ENCODE peak calls at places on chromosomes 13 and 19, in seven cellular contexts. One of them, this sample, is unnamed. For H3K9me3, the result is how much of the 10 kb centered on the place peaks cover.

GRCh38 chr19:11551603-11552235 is 7.3 kb downstream of the ELOF1 start:
- DNase-seq in gastrocnemius medialis: no peak
- DNase-seq in aorta: peak
- DNase-seq in GM12878: no peak
- DNase-seq in colonic mucosa: no peak
- DNase-seq in A549: no peak
- DNase-seq in MM.1S: no peak
- DNase-seq in this sample: no peak

GRCh38 chr13:31639443-31640163 is 99.7 kb upstream of the RXFP2 start:
- DNase-seq in gastrocnemius medialis: no peak
- DNase-seq in MM.1S: no peak
- DNase-seq in GM12878: no peak
- DNase-seq in colonic mucosa: no peak
- DNase-seq in aorta: no peak
- DNase-seq in A549: no peak
- DNase-seq in this sample: no peak

GRCh38 chr19:42601811-42602443 is 7.2 kb upstream of the CEACAM8 start:
- DNase-seq in GM12878: no peak
- DNase-seq in colonic mucosa: no peak
- DNase-seq in MM.1S: peak
- DNase-seq in aorta: no peak
- DNase-seq in gastrocnemius medialis: no peak
- DNase-seq in A549: peak
- DNase-seq in this sample: no peak

GRCh38 chr19:33900817-33901216 is 104.1 kb downstream of the KCTD15 start:
- DNase-seq in GM12878: no peak
- DNase-seq in gastrocnemius medialis: no peak
- DNase-seq in colonic mucosa: no peak
- DNase-seq in aorta: no peak
- DNase-seq in A549: no peak
- DNase-seq in MM.1S: no peak
- DNase-seq in this sample: no peak

GRCh38 chr19:13574933-13575332 is 68.7 kb upstream of the CACNA1A start:
- DNase-seq in aorta: no peak
- DNase-seq in colonic mucosa: no peak
- DNase-seq in A549: peak
- DNase-seq in GM12878: no peak
- DNase-seq in MM.1S: no peak
- DNase-seq in gastrocnemius medialis: no peak
- DNase-seq in this sample: no peak

GRCh38 chr13:19061278-19061677 is 120.3 kb downstream of the TUBA3C start:
- DNase-seq in colonic mucosa: no peak
- DNase-seq in A549: no peak
- DNase-seq in MM.1S: no peak
- DNase-seq in gastrocnemius medialis: no peak
- DNase-seq in aorta: peak
- DNase-seq in GM12878: no peak
- DNase-seq in this sample: no peak

GRCh38 chr13:112813552-112813951 is 123.7 kb downstream of the ATP11A start:
- DNase-seq in colonic mucosa: no peak
- DNase-seq in MM.1S: no peak
- DNase-seq in GM12878: no peak
- DNase-seq in A549: no peak
- DNase-seq in aorta: no peak
- DNase-seq in gastrocnemius medialis: no peak
- DNase-seq in this sample: no peak

GRCh38 chr13:106348032-106348431 is 187.4 kb downstream of the EFNB2 start:
- DNase-seq in gastrocnemius medialis: no peak
- DNase-seq in colonic mucosa: no peak
- DNase-seq in A549: peak
- DNase-seq in aorta: no peak
- DNase-seq in MM.1S: no peak
- DNase-seq in GM12878: no peak
- DNase-seq in this sample: no peak

GRCh38 chr19:31264379-31264778 is 84.9 kb downstream of the TSHZ3 start:
- DNase-seq in GM12878: no peak
- DNase-seq in A549: no peak
- DNase-seq in aorta: peak
- DNase-seq in colonic mucosa: no peak
- DNase-seq in gastrocnemius medialis: no peak
- DNase-seq in MM.1S: no peak
- DNase-seq in this sample: peak

GRCh38 chr19:51016798-51017683 is 2.5 kb downstream of the KLK10 start:
- DNase-seq in colonic mucosa: no peak
- DNase-seq in aorta: no peak
- DNase-seq in MM.1S: no peak
- DNase-seq in GM12878: no peak
- DNase-seq in A549: peak
- DNase-seq in gastrocnemius medialis: no peak
- DNase-seq in this sample: peak

GRCh38 chr19:32296694-32297093 is 48.7 kb upstream of the ZNF507 start:
- DNase-seq in gastrocnemius medialis: no peak
- DNase-seq in colonic mucosa: no peak
- DNase-seq in aorta: no peak
- DNase-seq in GM12878: no peak
- DNase-seq in A549: peak
- DNase-seq in MM.1S: no peak
- DNase-seq in this sample: no peak

GRCh38 chr13:48531416-48532145 is 1.3 kb downstream of the RCBTB2 start:
- DNase-seq in gastrocnemius medialis: no peak
- DNase-seq in colonic mucosa: peak
- DNase-seq in GM12878: peak
- DNase-seq in A549: no peak
- DNase-seq in MM.1S: peak
- DNase-seq in aorta: no peak
- DNase-seq in this sample: no peak

GRCh38 chr19:18796239-18796638 is 5.1 kb upstream of the COMP start:
- DNase-seq in colonic mucosa: no peak
- DNase-seq in MM.1S: no peak
- DNase-seq in A549: no peak
- DNase-seq in aorta: no peak
- DNase-seq in GM12878: no peak
- DNase-seq in gastrocnemius medialis: no peak
- DNase-seq in this sample: no peak

GRCh38 chr19:46697142-46697960 is 19.6 kb downstream of the PRKD2 start:
- DNase-seq in aorta: peak
- DNase-seq in A549: peak
- DNase-seq in colonic mucosa: peak
- DNase-seq in GM12878: no peak
- DNase-seq in MM.1S: no peak
- DNase-seq in gastrocnemius medialis: peak
- DNase-seq in this sample: peak

GRCh38 chr19:50928841-50929240 is 17.6 kb upstream of the KLK4 start:
- DNase-seq in A549: peak
- DNase-seq in colonic mucosa: no peak
- DNase-seq in gastrocnemius medialis: no peak
- DNase-seq in MM.1S: no peak
- DNase-seq in aorta: no peak
- DNase-seq in GM12878: no peak
- DNase-seq in this sample: no peak

GRCh38 chr19:8116437-8117293 is 32.7 kb downstream of the FBN3 start:
- DNase-seq in A549: no peak
- DNase-seq in GM12878: no peak
- DNase-seq in aorta: peak
- DNase-seq in gastrocnemius medialis: no peak
- DNase-seq in colonic mucosa: no peak
- DNase-seq in MM.1S: no peak
- DNase-seq in this sample: no peak

GRCh38 chr19:13526552-13526951 is 20.3 kb upstream of the CACNA1A start:
- DNase-seq in MM.1S: no peak
- DNase-seq in gastrocnemius medialis: no peak
- DNase-seq in aorta: no peak
- DNase-seq in GM12878: no peak
- DNase-seq in A549: peak
- DNase-seq in colonic mucosa: no peak
- DNase-seq in this sample: no peak

GRCh38 chr13:71039440-71039839 is 827.6 kb downstream of the DACH1 start:
- DNase-seq in aorta: no peak
- DNase-seq in gastrocnemius medialis: no peak
- DNase-seq in GM12878: no peak
- DNase-seq in colonic mucosa: no peak
- DNase-seq in A549: no peak
- DNase-seq in MM.1S: no peak
- DNase-seq in this sample: no peak

GRCh38 chr13:93862259-93862658 is 617.2 kb downstream of the DCT start:
- DNase-seq in GM12878: no peak
- DNase-seq in A549: no peak
- DNase-seq in colonic mucosa: no peak
- DNase-seq in gastrocnemius medialis: no peak
- DNase-seq in MM.1S: no peak
- DNase-seq in aorta: no peak
- DNase-seq in this sample: no peak

GRCh38 chr19:17289489-17289888 is 7.8 kb downstream of the ANKLE1 start:
- DNase-seq in gastrocnemius medialis: peak
- DNase-seq in colonic mucosa: peak
- DNase-seq in A549: peak
- DNase-seq in GM12878: no peak
- DNase-seq in MM.1S: peak
- DNase-seq in aorta: peak
- DNase-seq in this sample: peak

GRCh38 chr13:97397267-97397666 is 36.7 kb upstream of the RAP2A start:
- DNase-seq in colonic mucosa: no peak
- DNase-seq in gastrocnemius medialis: no peak
- DNase-seq in aorta: no peak
- DNase-seq in MM.1S: no peak
- DNase-seq in GM12878: no peak
- DNase-seq in A549: no peak
- DNase-seq in this sample: no peak

GRCh38 chr13:97394542-97394941 is 39.4 kb upstream of the RAP2A start:
- DNase-seq in aorta: no peak
- DNase-seq in MM.1S: no peak
- DNase-seq in colonic mucosa: no peak
- DNase-seq in gastrocnemius medialis: no peak
- DNase-seq in GM12878: no peak
- DNase-seq in A549: no peak
- DNase-seq in this sample: no peak

GRCh38 chr13:97392020-97392419 is 41.9 kb upstream of the RAP2A start:
- DNase-seq in gastrocnemius medialis: no peak
- DNase-seq in GM12878: no peak
- DNase-seq in colonic mucosa: no peak
- DNase-seq in A549: no peak
- DNase-seq in MM.1S: no peak
- DNase-seq in aorta: no peak
- DNase-seq in this sample: no peak

GRCh38 chr13:97391201-97391600 is 42.8 kb upstream of the RAP2A start:
- DNase-seq in A549: no peak
- DNase-seq in colonic mucosa: no peak
- DNase-seq in GM12878: no peak
- DNase-seq in gastrocnemius medialis: no peak
- DNase-seq in MM.1S: no peak
- DNase-seq in aorta: no peak
- DNase-seq in this sample: no peak

DNA sequence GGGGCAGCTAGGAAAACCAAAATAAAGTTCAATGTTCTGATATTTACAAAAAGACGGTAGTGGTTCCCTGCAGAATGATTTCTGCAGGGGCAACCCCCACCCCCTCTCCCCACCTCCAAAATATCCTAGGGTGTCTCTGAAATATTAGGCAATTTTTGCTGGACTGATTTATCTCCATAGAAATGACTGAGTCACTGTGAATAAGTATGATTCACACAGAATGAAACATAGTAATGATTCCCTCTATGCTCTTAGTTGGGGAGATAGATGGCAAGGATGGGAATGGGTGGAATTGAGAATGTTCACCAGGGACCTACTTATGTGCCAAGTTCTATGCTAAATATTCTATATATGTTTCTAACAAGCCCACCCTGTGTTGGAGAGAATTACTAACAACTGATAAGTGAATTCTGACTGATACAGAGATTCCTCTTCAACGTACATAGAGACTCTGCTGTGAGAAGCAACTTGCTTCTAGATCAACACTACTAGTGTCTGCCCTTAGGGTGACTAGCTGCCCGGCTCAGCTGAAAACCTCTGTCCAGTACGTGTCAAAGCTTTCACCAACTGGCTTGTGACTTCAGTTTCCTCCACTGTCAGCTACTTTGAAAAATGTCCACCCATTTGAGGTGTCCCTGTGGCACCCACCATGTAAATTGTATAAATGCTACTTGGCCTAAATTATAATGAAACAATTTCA is 38.4 kb upstream of the RAP2A start:
- DNase-seq in colonic mucosa: no peak
- DNase-seq in aorta: no peak
- DNase-seq in gastrocnemius medialis: no peak
- DNase-seq in A549: peak
- DNase-seq in GM12878: no peak
- DNase-seq in MM.1S: no peak
- DNase-seq in this sample: no peak
- H3K9me3 ChIP-seq in colonic mucosa: under half
- H3K9me3 ChIP-seq in aorta: under half
- H3K9me3 ChIP-seq in gastrocnemius medialis: under half
- H3K9me3 ChIP-seq in A549: under half
- H3K9me3 ChIP-seq in GM12878: under half
- H3K9me3 ChIP-seq in MM.1S: under half
- H3K9me3 ChIP-seq in this sample: under half

GRCh38 chr19:55993492-55993891 is 6.9 kb downstream of the NLRP5 start:
- DNase-seq in aorta: no peak
- DNase-seq in A549: no peak
- DNase-seq in colonic mucosa: no peak
- DNase-seq in gastrocnemius medialis: no peak
- DNase-seq in MM.1S: no peak
- DNase-seq in GM12878: no peak
- DNase-seq in this sample: no peak
- H3K9me3 ChIP-seq in aorta: under half
- H3K9me3 ChIP-seq in A549: under half
- H3K9me3 ChIP-seq in colonic mucosa: under half
- H3K9me3 ChIP-seq in gastrocnemius medialis: under half
- H3K9me3 ChIP-seq in MM.1S: under half
- H3K9me3 ChIP-seq in GM12878: under half
- H3K9me3 ChIP-seq in this sample: under half

GRCh38 chr19:7088999-7089398 is 19.5 kb downstream of the ZNF557 start:
- DNase-seq in A549: no peak
- DNase-seq in aorta: no peak
- DNase-seq in GM12878: no peak
- DNase-seq in colonic mucosa: no peak
- DNase-seq in gastrocnemius medialis: no peak
- DNase-seq in MM.1S: no peak
- DNase-seq in this sample: no peak
- H3K9me3 ChIP-seq in A549: half or more
- H3K9me3 ChIP-seq in aorta: under half
- H3K9me3 ChIP-seq in GM12878: under half
- H3K9me3 ChIP-seq in colonic mucosa: under half
- H3K9me3 ChIP-seq in gastrocnemius medialis: under half
- H3K9me3 ChIP-seq in MM.1S: under half
- H3K9me3 ChIP-seq in this sample: under half

DNA sequence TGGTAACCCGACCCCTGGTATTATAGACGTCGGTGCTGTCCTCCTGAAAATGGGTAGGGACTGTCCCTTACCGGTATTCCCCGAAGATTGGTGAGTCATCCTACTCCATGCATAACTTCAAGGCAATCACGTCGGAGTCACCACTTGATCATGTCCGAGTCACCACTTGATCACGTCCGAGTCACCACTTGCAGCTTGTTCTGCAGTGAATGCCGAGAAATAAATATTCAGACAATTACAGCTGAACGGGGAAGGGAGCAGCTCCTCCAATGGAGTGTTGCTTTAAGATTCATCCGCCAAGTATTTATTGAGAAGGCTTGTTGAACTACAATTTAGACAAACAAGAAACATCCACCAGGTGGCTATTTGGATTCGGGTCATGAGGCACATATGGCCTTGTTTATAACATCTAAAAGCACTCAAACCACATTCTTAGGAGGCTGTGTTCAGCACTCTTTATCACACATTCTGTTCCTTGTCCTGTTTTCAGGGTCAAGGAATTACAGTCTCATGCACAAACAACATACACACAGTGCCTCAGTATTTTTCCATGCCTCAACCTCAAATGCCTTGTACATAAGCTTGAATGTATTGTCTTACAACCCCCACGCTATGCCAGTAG is 43.1 kb downstream of the ZNF726 start:
- DNase-seq in A549: peak
- DNase-seq in aorta: no peak
- DNase-seq in colonic mucosa: no peak
- DNase-seq in gastrocnemius medialis: no peak
- DNase-seq in MM.1S: no peak
- DNase-seq in GM12878: no peak
- DNase-seq in this sample: no peak
- H3K9me3 ChIP-seq in A549: under half
- H3K9me3 ChIP-seq in aorta: under half
- H3K9me3 ChIP-seq in colonic mucosa: under half
- H3K9me3 ChIP-seq in gastrocnemius medialis: under half
- H3K9me3 ChIP-seq in MM.1S: under half
- H3K9me3 ChIP-seq in GM12878: under half
- H3K9me3 ChIP-seq in this sample: under half